ENCODE peak calls at places on chromosomes 13 and 19, in seven cellular contexts. L is GM19239; K is fibroblast of mammary gland; C is GM13976; B is activated CD4-positive, alpha-beta T cell treated with anti-CD3 and anti-CD28 coated beads, Interleukin-2, amount 10 ng/mL, durations not matched to agents 7 days and 5 days; H is astrocyte of the spinal cord; Z is thoracic aorta. I is an unnamed sample.

GRCh38 chr13:46609726-46610125 is 56.8 kb downstream of the LRCH1 start:
- DNase-seq in L (no peak), K (no peak), C (no peak), B (no peak), H (no peak), Z (no peak), I (no peak)

GRCh38 chr13:51848674-51849073 is 3.7 kb upstream of the TMEM272 start:
- DNase-seq in L (no peak), K (peak; percentile 52), C (no peak), B (no peak), H (peak; percentile 15), Z (no peak), I (no peak)

GRCh38 chr19:34269968-34270621 is 15.7 kb downstream of the GARRE1 start:
- DNase-seq in L (peak; percentile 57), K (peak; percentile 50), C (peak; percentile 53), B (peak; percentile 81), H (peak; percentile 65), Z (peak; percentile 16), I (peak; percentile 91)

GRCh38 chr13:41145136-41145908 is 12.7 kb upstream of the KBTBD6 start:
- DNase-seq in L (no peak), K (peak; percentile 18), C (no peak), B (no peak), H (no peak), Z (no peak), I (no peak)

GRCh38 chr19:46381746-46382345 is 31.5 kb downstream of the CCDC8 start:
- DNase-seq in L (no peak), K (no peak), C (no peak), B (no peak), H (no peak), Z (no peak), I (no peak)

GRCh38 chr19:16281743-16282142 is 42.9 kb upstream of the KLF2 start:
- DNase-seq in L (no peak), K (no peak), C (no peak), B (no peak), H (no peak), Z (no peak), I (no peak)

GRCh38 chr19:44757057-44757734 is 8.7 kb downstream of the BCL3 start:
- DNase-seq in L (no peak), K (peak; percentile 82), C (no peak), B (no peak), H (peak; percentile 85), Z (peak; percentile 47), I (no peak)

GRCh38 chr13:48403151-48403631 is 9.7 kb downstream of the LPAR6 start:
- DNase-seq in L (peak; percentile 14), K (peak; percentile 45), C (no peak), B (peak; percentile 57), H (no peak), Z (no peak), I (no peak)

GRCh38 chr13:99055286-99056073 is 77.6 kb upstream of the DOCK9 start:
- DNase-seq in L (no peak), K (no peak), C (no peak), B (no peak), H (no peak), Z (no peak), I (no peak)

I was measured in spleen.